ENCODE peak calls at places on chromosomes 7 and 10, in six cellular contexts. One of them, this sample, is unnamed. For H3K4me1, the result is how much of the 10 kb centered on the place peaks cover.

GRCh38 chr7:116528008-116528789 is 3.4 kb downstream of the CAV1 start:
- DNase-seq in mesendoderm: peak
- DNase-seq in tibial artery: peak
- DNase-seq in vagina: no peak
- DNase-seq in spleen: no peak
- DNase-seq in esophagus muscularis mucosa: no peak
- DNase-seq in this sample: no peak

GRCh38 chr7:3217166-3217565 is 83.9 kb upstream of the SDK1 start:
- DNase-seq in mesendoderm: no peak
- DNase-seq in vagina: peak
- DNase-seq in tibial artery: no peak
- DNase-seq in esophagus muscularis mucosa: peak
- DNase-seq in spleen: no peak
- DNase-seq in this sample: no peak

GRCh38 chr10:24008164-24009066 is 200.5 kb upstream of the KIAA1217 start:
- DNase-seq in spleen: no peak
- DNase-seq in mesendoderm: peak
- DNase-seq in vagina: no peak
- DNase-seq in tibial artery: no peak
- DNase-seq in esophagus muscularis mucosa: no peak
- DNase-seq in this sample: no peak

GRCh38 chr10:89355373-89355772 is 22.5 kb upstream of the IFIT1B start:
- DNase-seq in mesendoderm: no peak
- DNase-seq in tibial artery: no peak
- DNase-seq in spleen: no peak
- DNase-seq in vagina: no peak
- DNase-seq in esophagus muscularis mucosa: no peak
- DNase-seq in this sample: no peak

GRCh38 chr7:155884225-155885161 is 72.2 kb upstream of the SHH start:
- DNase-seq in tibial artery: no peak
- DNase-seq in vagina: no peak
- DNase-seq in spleen: peak
- DNase-seq in mesendoderm: no peak
- DNase-seq in esophagus muscularis mucosa: no peak
- DNase-seq in this sample: no peak

GRCh38 chr7:116354171-116354545 is 143.8 kb downstream of the TES start:
- DNase-seq in spleen: no peak
- DNase-seq in tibial artery: peak
- DNase-seq in esophagus muscularis mucosa: no peak
- DNase-seq in vagina: no peak
- DNase-seq in mesendoderm: peak
- DNase-seq in this sample: no peak

GRCh38 chr10:22253578-22253882 is 35.7 kb upstream of the EBLN1 start:
- DNase-seq in esophagus muscularis mucosa: no peak
- DNase-seq in vagina: no peak
- DNase-seq in tibial artery: peak
- DNase-seq in mesendoderm: peak
- DNase-seq in spleen: peak
- DNase-seq in this sample: peak

GRCh38 chr7:36601596-36601995 is 122.7 kb downstream of the AOAH start:
- DNase-seq in tibial artery: no peak
- DNase-seq in vagina: peak
- DNase-seq in esophagus muscularis mucosa: peak
- DNase-seq in mesendoderm: no peak
- DNase-seq in spleen: no peak
- DNase-seq in this sample: no peak

GRCh38 chr10:13162013-13162364 is 631 bp downstream of the MCM10 start:
- DNase-seq in esophagus muscularis mucosa: no peak
- DNase-seq in spleen: no peak
- DNase-seq in mesendoderm: peak
- DNase-seq in tibial artery: no peak
- DNase-seq in vagina: no peak
- DNase-seq in this sample: no peak

GRCh38 chr7:32206987-32207386 is 136.8 kb upstream of the PDE1C start:
- DNase-seq in tibial artery: no peak
- DNase-seq in mesendoderm: peak
- DNase-seq in vagina: peak
- DNase-seq in esophagus muscularis mucosa: peak
- DNase-seq in spleen: no peak
- DNase-seq in this sample: no peak

GRCh38 chr7:120502132-120502531 is 229.2 kb downstream of the KCND2 start:
- DNase-seq in vagina: no peak
- DNase-seq in esophagus muscularis mucosa: no peak
- DNase-seq in mesendoderm: peak
- DNase-seq in spleen: no peak
- DNase-seq in tibial artery: no peak
- DNase-seq in this sample: no peak

GRCh38 chr10:127470911-127471310 is 78.2 kb upstream of the NPS start:
- DNase-seq in mesendoderm: no peak
- DNase-seq in esophagus muscularis mucosa: peak
- DNase-seq in tibial artery: no peak
- DNase-seq in spleen: no peak
- DNase-seq in vagina: no peak
- DNase-seq in this sample: no peak

GRCh38 chr7:23175820-23176385 is 5.9 kb upstream of the NUP42 start:
- DNase-seq in esophagus muscularis mucosa: no peak
- DNase-seq in vagina: no peak
- DNase-seq in mesendoderm: no peak
- DNase-seq in spleen: no peak
- DNase-seq in tibial artery: no peak
- DNase-seq in this sample: no peak

GRCh38 chr7:94265456-94265855 is 129.2 kb upstream of the COL1A2 start:
- DNase-seq in mesendoderm: no peak
- DNase-seq in vagina: no peak
- DNase-seq in esophagus muscularis mucosa: no peak
- DNase-seq in tibial artery: no peak
- DNase-seq in spleen: no peak
- DNase-seq in this sample: no peak

GRCh38 chr10:1425886-1426285 is 311.4 kb downstream of the ADARB2 start:
- DNase-seq in esophagus muscularis mucosa: no peak
- DNase-seq in vagina: no peak
- DNase-seq in tibial artery: no peak
- DNase-seq in mesendoderm: no peak
- DNase-seq in spleen: no peak
- DNase-seq in this sample: peak

GRCh38 chr10:29734640-29734979 is 99.8 kb upstream of the SVIL start:
- DNase-seq in tibial artery: no peak
- DNase-seq in mesendoderm: no peak
- DNase-seq in spleen: no peak
- DNase-seq in esophagus muscularis mucosa: no peak
- DNase-seq in vagina: no peak
- DNase-seq in this sample: no peak

GRCh38 chr10:49387029-49387428 is 8.9 kb downstream of the DRGX start:
- DNase-seq in esophagus muscularis mucosa: no peak
- DNase-seq in spleen: no peak
- DNase-seq in vagina: no peak
- DNase-seq in tibial artery: no peak
- DNase-seq in mesendoderm: no peak
- DNase-seq in this sample: no peak

GRCh38 chr7:55192718-55193117 is 172.4 kb upstream of the LANCL2 start:
- DNase-seq in mesendoderm: no peak
- DNase-seq in vagina: no peak
- DNase-seq in tibial artery: no peak
- DNase-seq in spleen: no peak
- DNase-seq in esophagus muscularis mucosa: no peak
- DNase-seq in this sample: no peak

GRCh38 chr10:119786117-119786769 is 60.4 kb downstream of the INPP5F start:
- DNase-seq in mesendoderm: peak
- DNase-seq in tibial artery: no peak
- DNase-seq in esophagus muscularis mucosa: no peak
- DNase-seq in vagina: no peak
- DNase-seq in spleen: no peak
- DNase-seq in this sample: no peak

GRCh38 chr10:317219-317868 is 182.1 kb downstream of the ZMYND11 start:
- DNase-seq in mesendoderm: no peak
- DNase-seq in vagina: peak
- DNase-seq in spleen: peak
- DNase-seq in esophagus muscularis mucosa: no peak
- DNase-seq in tibial artery: no peak
- DNase-seq in this sample: peak

GRCh38 chr7:157664866-157665633 is 328.2 kb downstream of the DNAJB6 start:
- DNase-seq in esophagus muscularis mucosa: no peak
- DNase-seq in vagina: no peak
- DNase-seq in tibial artery: no peak
- DNase-seq in mesendoderm: no peak
- DNase-seq in spleen: peak
- DNase-seq in this sample: no peak

GRCh38 chr10:78866731-78867554 is 201.8 kb upstream of the ZMIZ1 start:
- DNase-seq in tibial artery: no peak
- DNase-seq in esophagus muscularis mucosa: peak
- DNase-seq in vagina: no peak
- DNase-seq in spleen: no peak
- DNase-seq in mesendoderm: no peak
- DNase-seq in this sample: no peak

GRCh38 chr10:74244097-74244685 is 93.2 kb downstream of the ADK start:
- DNase-seq in mesendoderm: no peak
- DNase-seq in tibial artery: no peak
- DNase-seq in spleen: no peak
- DNase-seq in esophagus muscularis mucosa: no peak
- DNase-seq in vagina: no peak
- DNase-seq in this sample: peak

GRCh38 chr7:134778941-134779740 is at the start of gene CALD1:
- DNase-seq in esophagus muscularis mucosa: peak
- DNase-seq in tibial artery: peak
- DNase-seq in spleen: no peak
- DNase-seq in mesendoderm: peak
- DNase-seq in vagina: peak
- DNase-seq in this sample: no peak

GRCh38 chr7:55469271-55469681 is 103.0 kb downstream of the VOPP1 start:
- DNase-seq in vagina: no peak
- DNase-seq in spleen: no peak
- DNase-seq in esophagus muscularis mucosa: no peak
- DNase-seq in tibial artery: no peak
- DNase-seq in mesendoderm: no peak
- DNase-seq in this sample: no peak

GRCh38 chr10:129972145-129972965 is 8.3 kb upstream of the EBF3 start:
- DNase-seq in tibial artery: no peak
- DNase-seq in vagina: peak
- DNase-seq in esophagus muscularis mucosa: no peak
- DNase-seq in mesendoderm: no peak
- DNase-seq in spleen: peak
- DNase-seq in this sample: no peak

GRCh38 chr7:63067897-63068585 is 930.6 kb upstream of the ZNF722 start:
- DNase-seq in spleen: no peak
- DNase-seq in vagina: peak
- DNase-seq in tibial artery: no peak
- DNase-seq in mesendoderm: no peak
- DNase-seq in esophagus muscularis mucosa: peak
- DNase-seq in this sample: no peak

GRCh38 chr10:43751646-43752045 is 103.0 kb upstream of the ZNF32 start:
- DNase-seq in tibial artery: no peak
- DNase-seq in vagina: no peak
- DNase-seq in esophagus muscularis mucosa: no peak
- DNase-seq in mesendoderm: no peak
- DNase-seq in spleen: peak
- DNase-seq in this sample: no peak

GRCh38 chr10:71770789-71771188 is 2.5 kb downstream of the VSIR start:
- DNase-seq in vagina: no peak
- DNase-seq in mesendoderm: no peak
- DNase-seq in tibial artery: no peak
- DNase-seq in spleen: peak
- DNase-seq in esophagus muscularis mucosa: no peak
- DNase-seq in this sample: no peak
- H3K4me1 ChIP-seq in vagina: half or more
- H3K4me1 ChIP-seq in mesendoderm: under half
- H3K4me1 ChIP-seq in tibial artery: half or more
- H3K4me1 ChIP-seq in spleen: half or more
- H3K4me1 ChIP-seq in esophagus muscularis mucosa: half or more
- H3K4me1 ChIP-seq in this sample: under half

GRCh38 chr10:133263674-133264073 is 13.0 kb downstream of the ADAM8 start:
- DNase-seq in tibial artery: no peak
- DNase-seq in vagina: no peak
- DNase-seq in spleen: no peak
- DNase-seq in mesendoderm: no peak
- DNase-seq in esophagus muscularis mucosa: no peak
- DNase-seq in this sample: no peak

GRCh38 chr10:133259603-133259992 is 17.1 kb downstream of the ADAM8 start:
- DNase-seq in tibial artery: no peak
- DNase-seq in esophagus muscularis mucosa: no peak
- DNase-seq in spleen: no peak
- DNase-seq in vagina: no peak
- DNase-seq in mesendoderm: no peak
- DNase-seq in this sample: no peak

GRCh38 chr10:133260895-133261725 is 15.6 kb downstream of the ADAM8 start:
- DNase-seq in tibial artery: peak
- DNase-seq in vagina: no peak
- DNase-seq in esophagus muscularis mucosa: no peak
- DNase-seq in mesendoderm: no peak
- DNase-seq in spleen: peak
- DNase-seq in this sample: peak

GRCh38 chr10:133262696-133263095 is 14.0 kb downstream of the ADAM8 start:
- DNase-seq in tibial artery: no peak
- DNase-seq in spleen: peak
- DNase-seq in esophagus muscularis mucosa: no peak
- DNase-seq in vagina: no peak
- DNase-seq in mesendoderm: no peak
- DNase-seq in this sample: no peak

DNA sequence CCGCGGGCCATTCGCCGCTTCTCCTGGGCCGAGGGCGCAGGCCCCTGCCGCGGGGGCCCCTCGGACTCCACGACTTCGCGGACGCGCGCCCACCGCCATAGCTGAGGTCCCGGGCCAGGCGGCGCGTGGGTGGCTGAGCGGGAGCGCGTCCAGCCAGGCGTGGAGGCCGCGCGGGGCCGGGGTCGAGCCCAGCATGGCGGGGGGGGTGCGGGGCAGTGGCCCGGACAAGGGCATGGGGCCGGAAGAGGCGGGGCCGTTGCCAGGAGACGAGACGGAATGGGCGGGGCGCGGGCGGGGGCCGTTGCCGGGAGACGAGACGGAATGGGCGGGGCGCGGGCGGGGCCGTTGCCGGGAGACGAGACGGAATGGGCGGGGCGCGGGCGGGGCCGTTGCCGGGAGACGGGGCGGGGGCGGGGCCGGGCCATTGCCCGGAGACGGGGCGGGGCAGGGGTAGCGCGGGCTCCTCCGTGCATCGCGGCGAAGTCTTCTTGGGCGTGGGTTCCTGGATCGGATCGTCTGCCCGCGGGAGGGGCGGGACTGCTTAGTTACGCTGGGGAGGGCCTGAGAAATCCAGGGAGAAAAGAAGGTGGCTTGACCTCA is 14.8 kb downstream of the ADAM8 start:
- DNase-seq in tibial artery: peak
- DNase-seq in mesendoderm: peak
- DNase-seq in vagina: no peak
- DNase-seq in esophagus muscularis mucosa: no peak
- DNase-seq in spleen: peak
- DNase-seq in this sample: peak
- H3K4me1 ChIP-seq in tibial artery: half or more
- H3K4me1 ChIP-seq in mesendoderm: under half
- H3K4me1 ChIP-seq in vagina: half or more
- H3K4me1 ChIP-seq in esophagus muscularis mucosa: half or more
- H3K4me1 ChIP-seq in spleen: half or more
- H3K4me1 ChIP-seq in this sample: under half

GRCh38 chr10:34184901-34185386 is 630.2 kb downstream of the PARD3 start:
- DNase-seq in tibial artery: no peak
- DNase-seq in vagina: no peak
- DNase-seq in mesendoderm: no peak
- DNase-seq in spleen: no peak
- DNase-seq in esophagus muscularis mucosa: no peak
- DNase-seq in this sample: no peak
- H3K4me1 ChIP-seq in tibial artery: under half
- H3K4me1 ChIP-seq in vagina: under half
- H3K4me1 ChIP-seq in mesendoderm: under half
- H3K4me1 ChIP-seq in spleen: under half
- H3K4me1 ChIP-seq in esophagus muscularis mucosa: under half
- H3K4me1 ChIP-seq in this sample: under half

GRCh38 chr7:141416691-141417268 is 134.4 kb upstream of the AGK start:
- DNase-seq in vagina: no peak
- DNase-seq in spleen: no peak
- DNase-seq in mesendoderm: no peak
- DNase-seq in esophagus muscularis mucosa: no peak
- DNase-seq in tibial artery: no peak
- DNase-seq in this sample: no peak
- H3K4me1 ChIP-seq in vagina: under half
- H3K4me1 ChIP-seq in spleen: under half
- H3K4me1 ChIP-seq in mesendoderm: under half
- H3K4me1 ChIP-seq in esophagus muscularis mucosa: under half
- H3K4me1 ChIP-seq in tibial artery: under half
- H3K4me1 ChIP-seq in this sample: under half